ENCODE peak calls at places on chromosomes 11 and 22, in six cellular contexts. Z is effector CD4-positive, alpha-beta T cell; K is activated naive CD4-positive, alpha-beta T cell treated with anti-CD3 and anti-CD28 coated beads for 36 hours; H is NCI-H460; G is foreskin fibroblast; L is Peyer's patch. V is an unnamed sample.
A peak's percentile ranks its signal among the peaks of the same experiment; 100 is the strongest.

GRCh38 chr11:94325681-94326080 is 21.3 kb downstream of the IZUMO1R start:
- DNase-seq in Z (peak; percentile 8), H (peak; percentile 19), G (peak; percentile 19), L (peak; percentile 52), K (peak; percentile 64), V (peak; percentile 27)

GRCh38 chr11:84965484-84965883 is 661.7 kb downstream of the DLG2 start:
- DNase-seq in L (no peak), H (no peak), G (no peak), K (no peak), Z (no peak), V (no peak)

GRCh38 chr11:64348611-64349387 is 8.8 kb downstream of the CCDC88B start:
- DNase-seq in L (no peak), G (no peak), H (no peak), Z (no peak), K (no peak), V (no peak)

GRCh38 chr11:30015725-30016449 is 943 bp downstream of the KCNA4 start:
- DNase-seq in G (no peak), L (no peak), H (no peak), Z (no peak), K (no peak), V (no peak)

GRCh38 chr11:126282361-126282741 is 542 bp upstream of the TIRAP start:
- DNase-seq in G (peak; percentile 72), Z (peak; percentile 26), K (peak; percentile 67), L (peak; percentile 57), H (no peak), V (no peak)

GRCh38 chr11:58928082-58928574 is 11.2 kb upstream of the GLYATL1 start:
- DNase-seq in G (peak; percentile 42), Z (no peak), H (no peak), L (no peak), K (no peak), V (no peak)

GRCh38 chr11:64842366-64842759 is 2.1 kb downstream of the CDC42BPG start:
- DNase-seq in Z (no peak), L (no peak), K (no peak), H (no peak), G (no peak), V (no peak)

GRCh38 chr11:109785714-109786113 is 307.5 kb upstream of the ZC3H12C start:
- DNase-seq in G (peak; percentile 28), L (no peak), H (no peak), K (no peak), Z (no peak), V (no peak)

GRCh38 chr11:113363406-113363805 is 24.2 kb upstream of the ANKK1 start:
- DNase-seq in G (no peak), H (no peak), L (no peak), K (no peak), Z (no peak), V (no peak)

GRCh38 chr11:111538407-111539114 is 2.0 kb upstream of the LAYN start:
- DNase-seq in H (no peak), L (no peak), Z (no peak), K (no peak), G (peak; percentile 53), V (no peak)

GRCh38 chr11:68780829-68781228 is 29.5 kb upstream of the TESMIN start:
- DNase-seq in Z (no peak), G (peak; percentile 11), H (no peak), L (peak; percentile 75), K (no peak), V (peak; percentile 38)

GRCh38 chr22:35835998-35836691 is 118.5 kb downstream of the APOL5 start:
- DNase-seq in H (peak; percentile 42), L (peak; percentile 64), Z (no peak), K (no peak), G (peak; percentile 96), V (peak; percentile 24)

GRCh38 chr11:130872961-130873360 is 43.3 kb downstream of the SNX19 start:
- DNase-seq in K (no peak), Z (no peak), G (peak; percentile 66), L (no peak), H (no peak), V (no peak)

GRCh38 chr11:45227836-45228235 is 58.3 kb downstream of the SYT13 start:
- DNase-seq in K (no peak), G (no peak), H (no peak), Z (no peak), L (no peak), V (no peak)